ENCODE peak calls at places on chromosome 5, in ten cellular contexts. R, I, N, S, W, L, K, D, F and O are unnamed samples.

GRCh38 chr5:152701305-152701704 is 296.2 kb upstream of the NMUR2 start:
- DNase-seq in R (no peak), I (no peak), N (no peak), S (no peak), W (no peak), L (no peak), K (no peak), D (no peak), F (no peak), O (no peak)

GRCh38 chr5:83564069-83564749 is 92.7 kb downstream of the VCAN start:
- DNase-seq in R (peak), I (no peak), N (no peak), S (no peak), W (peak), L (no peak), K (peak), D (peak), F (no peak), O (no peak)

GRCh38 chr5:143008032-143008431 is 237.9 kb downstream of the ARHGAP26 start:
- DNase-seq in R (no peak), I (no peak), N (no peak), S (no peak), W (no peak), L (no peak), K (no peak), D (no peak), F (no peak), O (no peak)

GRCh38 chr5:132254321-132254977 is 3.0 kb upstream of the PDLIM4 start:
- DNase-seq in R (no peak), I (no peak), N (no peak), S (peak), W (no peak), L (no peak), K (no peak), D (no peak), F (no peak), O (no peak)

GRCh38 chr5:96876292-96876850 is at the start of gene ERAP2:
- DNase-seq in R (no peak), I (no peak), N (peak), S (no peak), W (peak), L (no peak), K (peak), D (peak), F (no peak), O (no peak)

GRCh38 chr5:108143581-108143980 is 238.3 kb downstream of the FBXL17 start:
- DNase-seq in R (peak), I (no peak), N (no peak), S (no peak), W (peak), L (no peak), K (peak), D (no peak), F (no peak), O (no peak)

GRCh38 chr5:178895615-178896571 is at the start of gene ZFP2:
- DNase-seq in R (peak), I (peak), N (peak), S (peak), W (peak), L (peak), K (peak), D (peak), F (peak), O (peak)

GRCh38 chr5:76521240-76521758 is 101.9 kb downstream of the F2RL2 start:
- DNase-seq in R (peak), I (no peak), N (no peak), S (no peak), W (peak), L (no peak), K (peak), D (peak), F (no peak), O (no peak)

GRCh38 chr5:147223343-147223742 is 11.5 kb upstream of the STK32A start:
- DNase-seq in R (no peak), I (no peak), N (no peak), S (no peak), W (peak), L (no peak), K (no peak), D (no peak), F (no peak), O (no peak)

GRCh38 chr5:180591249-180591887 is at the start of gene SCGB3A1:
- DNase-seq in R (peak), I (peak), N (no peak), S (no peak), W (no peak), L (no peak), K (no peak), D (no peak), F (no peak), O (no peak)

GRCh38 chr5:55324815-55325418 is 17.1 kb downstream of the MTREX start:
- DNase-seq in R (no peak), I (no peak), N (no peak), S (no peak), W (peak), L (no peak), K (peak), D (peak), F (no peak), O (no peak)

GRCh38 chr5:102089883-102090282 is 206.2 kb downstream of the SLCO4C1 start:
- DNase-seq in R (no peak), I (no peak), N (no peak), S (no peak), W (no peak), L (no peak), K (no peak), D (no peak), F (no peak), O (no peak)

DNA sequence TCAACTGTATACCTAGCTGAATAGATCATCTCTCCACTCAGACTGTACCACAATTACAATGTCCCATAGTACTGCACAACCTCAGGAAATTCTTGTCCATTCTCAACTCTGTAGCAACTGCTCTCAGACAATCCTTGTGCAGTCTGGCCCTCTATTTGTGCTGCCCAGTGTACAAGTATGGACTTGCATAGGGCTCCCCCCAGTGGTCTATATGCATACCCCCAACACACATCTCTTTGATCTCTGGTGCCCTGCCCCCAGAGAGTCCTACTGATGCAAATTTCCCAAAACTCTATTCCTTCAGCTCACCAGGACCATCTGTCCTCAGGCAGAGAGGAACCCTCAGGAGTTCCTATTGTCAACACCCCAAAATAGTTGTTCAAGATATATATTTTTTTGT is 205.3 kb downstream of the SLCO4C1 start:
- DNase-seq in R (no peak), I (no peak), N (peak), S (no peak), W (no peak), L (peak), K (peak), D (peak), F (no peak), O (peak)
- TF ChIP-seq CTCF in R (no peak), I (peak), N (no peak), S (no peak), W (no peak), L (peak), K (no peak), D (peak), F (no peak), O (peak)

GRCh38 chr5:86029308-86029707 is 588.4 kb upstream of the COX7C start:
- DNase-seq in R (no peak), I (no peak), N (no peak), S (no peak), W (no peak), L (no peak), K (no peak), D (no peak), F (no peak), O (no peak)
- TF ChIP-seq CTCF in R (no peak), I (no peak), N (no peak), S (no peak), W (no peak), L (no peak), K (no peak), D (no peak), F (no peak), O (no peak)

GRCh38 chr5:72602696-72603685 is 95.8 kb upstream of the ZNF366 start:
- DNase-seq in R (no peak), I (no peak), N (no peak), S (no peak), W (no peak), L (no peak), K (no peak), D (no peak), F (no peak), O (no peak)

GRCh38 chr5:72601861-72602260 is 94.7 kb upstream of the ZNF366 start:
- DNase-seq in R (no peak), I (no peak), N (no peak), S (no peak), W (no peak), L (no peak), K (peak), D (no peak), F (no peak), O (no peak)

GRCh38 chr5:72599519-72600400 is 92.5 kb upstream of the ZNF366 start:
- DNase-seq in R (no peak), I (no peak), N (no peak), S (no peak), W (peak), L (no peak), K (peak), D (no peak), F (no peak), O (no peak)

GRCh38 chr5:72598461-72599433 is 91.5 kb upstream of the ZNF366 start:
- DNase-seq in R (no peak), I (no peak), N (no peak), S (no peak), W (peak), L (no peak), K (peak), D (no peak), F (no peak), O (no peak)

DNA sequence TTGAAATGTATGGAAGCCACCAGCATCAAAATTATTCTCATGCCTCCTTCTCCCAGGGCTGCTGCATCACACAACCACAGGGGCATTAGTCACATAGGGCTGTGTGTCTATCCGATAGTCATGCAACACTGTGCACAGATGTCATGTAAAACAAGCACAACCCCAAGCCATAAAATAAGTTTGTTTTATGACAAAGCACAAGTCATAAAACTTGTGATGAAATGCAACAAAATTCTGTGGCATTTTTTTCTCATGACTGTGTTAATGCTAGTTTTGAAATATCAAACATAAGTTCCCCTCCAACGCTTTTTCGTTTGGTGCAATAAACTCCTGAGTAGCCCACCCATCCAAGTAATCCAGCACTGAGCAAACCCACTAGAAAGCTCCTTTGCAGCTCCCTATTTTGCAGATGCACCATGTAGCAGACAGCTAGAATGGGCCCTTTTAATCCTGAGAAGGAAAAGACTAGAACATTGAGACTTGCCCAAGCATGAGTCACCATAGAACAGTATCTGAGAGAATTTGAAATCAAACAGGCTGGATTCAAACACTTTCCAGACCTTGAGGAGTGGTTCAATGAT is 93.3 kb upstream of the ZNF366 start:
- DNase-seq in R (peak), I (no peak), N (no peak), S (no peak), W (peak), L (no peak), K (peak), D (no peak), F (no peak), O (no peak)
- TF ChIP-seq CTCF in R (no peak), I (no peak), N (no peak), S (no peak), W (no peak), L (no peak), K (no peak), D (no peak), F (no peak), O (no peak)

GRCh38 chr5:112737472-112738179 is at the start of gene APC:
- DNase-seq in R (peak), I (peak), N (peak), S (peak), W (peak), L (peak), K (peak), D (peak), F (peak), O (peak)
- TF ChIP-seq CTCF in R (no peak), I (no peak), N (no peak), S (peak), W (no peak), L (no peak), K (no peak), D (no peak), F (no peak), O (peak)

DNA sequence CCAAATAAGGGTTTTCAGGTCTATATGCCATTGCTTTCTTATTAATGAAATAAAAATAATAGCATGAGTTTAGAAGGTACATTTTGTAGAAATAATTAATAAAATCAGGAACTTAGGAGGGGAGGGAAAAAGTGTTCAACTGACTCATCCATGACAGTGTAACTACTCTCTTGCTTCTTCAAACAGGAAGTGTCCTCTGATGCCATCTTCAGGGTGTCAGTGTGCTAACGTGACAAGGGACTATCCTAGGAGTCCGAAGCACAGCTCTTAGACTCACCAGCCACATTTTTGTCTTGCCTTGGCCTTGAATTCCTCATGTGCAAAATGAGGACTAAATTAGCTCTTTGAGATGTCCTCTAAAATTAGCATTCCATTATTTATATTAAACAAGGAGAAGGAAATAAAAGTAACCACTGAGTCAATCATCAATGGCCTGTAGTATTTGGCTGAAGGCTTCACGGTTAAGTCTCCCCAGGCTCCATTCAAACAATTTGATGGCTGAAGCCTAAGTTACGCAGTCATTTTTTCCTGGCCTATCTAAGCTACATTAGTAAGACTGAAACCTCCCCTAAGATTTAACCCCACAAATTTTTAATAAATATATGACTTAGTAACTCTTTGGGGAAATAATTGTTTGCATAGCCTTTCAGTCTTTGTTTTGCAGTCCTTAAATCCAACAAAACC is 151.1 kb downstream of the ARL15 start:
- DNase-seq in R (peak), I (no peak), N (no peak), S (no peak), W (peak), L (no peak), K (peak), D (no peak), F (no peak), O (no peak)
- TF ChIP-seq CTCF in R (no peak), I (peak), N (no peak), S (no peak), W (no peak), L (no peak), K (no peak), D (no peak), F (no peak), O (no peak)

GRCh38 chr5:1367149-1367548 is 22.2 kb upstream of the CLPTM1L start:
- DNase-seq in R (peak), I (no peak), N (no peak), S (no peak), W (no peak), L (no peak), K (no peak), D (no peak), F (no peak), O (no peak)

GRCh38 chr5:1371191-1371590 is 26.3 kb upstream of the CLPTM1L start:
- DNase-seq in R (no peak), I (no peak), N (no peak), S (no peak), W (no peak), L (no peak), K (no peak), D (no peak), F (no peak), O (no peak)

GRCh38 chr5:1366514-1366913 is 21.6 kb upstream of the CLPTM1L start:
- DNase-seq in R (peak), I (no peak), N (no peak), S (no peak), W (no peak), L (no peak), K (no peak), D (peak), F (no peak), O (no peak)

GRCh38 chr5:1368236-1368635 is 23.3 kb upstream of the CLPTM1L start:
- DNase-seq in R (peak), I (no peak), N (no peak), S (no peak), W (no peak), L (no peak), K (no peak), D (no peak), F (no peak), O (no peak)

DNA sequence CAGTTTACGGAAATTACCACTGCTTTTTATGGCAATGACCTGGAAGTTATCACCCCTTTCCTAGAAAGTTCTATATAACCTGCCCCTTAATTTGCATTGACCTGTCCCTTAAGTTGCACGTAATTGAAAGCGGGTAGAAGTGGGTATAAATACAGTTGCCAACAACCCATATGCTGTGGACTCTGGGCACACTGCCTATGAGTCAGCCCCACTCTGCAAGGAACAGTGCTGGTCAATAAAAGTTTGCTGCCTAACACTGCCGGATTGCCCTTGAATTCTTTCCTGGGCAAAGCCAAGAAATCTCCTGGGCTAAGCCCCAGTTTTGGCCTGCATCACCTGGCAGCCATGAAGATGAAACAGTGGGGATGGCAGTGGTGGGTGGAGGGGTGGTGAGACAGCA is 23.9 kb upstream of the CLPTM1L start:
- DNase-seq in R (peak), I (no peak), N (no peak), S (no peak), W (no peak), L (no peak), K (no peak), D (no peak), F (no peak), O (no peak)
- TF ChIP-seq CTCF in R (no peak), I (no peak), N (no peak), S (no peak), W (no peak), L (no peak), K (no peak), D (no peak), F (no peak), O (no peak)

DNA sequence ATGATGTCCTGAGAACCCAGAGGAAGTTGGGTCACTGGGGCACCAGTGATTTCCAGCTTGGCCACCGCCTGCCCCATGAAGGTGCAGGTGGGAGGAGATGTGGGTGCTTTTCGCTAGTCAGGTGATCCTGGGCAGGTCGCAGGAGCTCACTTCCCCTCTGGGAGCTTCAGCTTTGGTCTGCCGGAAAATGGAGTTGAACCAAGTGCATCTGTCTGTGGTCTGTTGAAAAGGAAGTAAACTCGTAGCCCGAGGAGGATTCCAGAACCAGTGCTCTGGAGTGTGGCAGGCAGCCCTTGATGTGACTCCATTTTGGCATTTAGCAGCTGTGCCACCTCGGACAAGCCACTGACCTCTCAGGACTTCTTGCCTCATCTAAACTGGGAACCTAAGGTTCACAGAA is 81.8 kb upstream of the HRH2 start:
- DNase-seq in R (no peak), I (no peak), N (no peak), S (no peak), W (no peak), L (no peak), K (no peak), D (no peak), F (no peak), O (no peak)
- TF ChIP-seq CTCF in R (no peak), I (no peak), N (no peak), S (no peak), W (no peak), L (no peak), K (no peak), D (no peak), F (no peak), O (no peak)